ENCODE peak calls at places on chromosomes 3 and 15, in five cellular contexts. M, W, J, R and D are unnamed samples.

GRCh38 chr3:100335137-100335833 is 728 bp downstream of the NIT2 start:
- DNase-seq in R (peak), J (peak), W (no peak), M (peak), D (peak)

GRCh38 chr15:70762469-70763119 is 764 bp downstream of the UACA start:
- DNase-seq in W (peak), J (peak), R (peak), M (peak), D (no peak)

GRCh38 chr15:33971811-33972210 is 3.5 kb downstream of the CHRM5 start:
- DNase-seq in M (no peak), J (no peak), W (no peak), R (no peak), D (no peak)

GRCh38 chr3:188262913-188263683 is 109.1 kb downstream of the LPP start:
- DNase-seq in M (peak), J (peak), R (no peak), W (peak), D (no peak)

GRCh38 chr3:76965122-76965725 is 74.7 kb upstream of the ROBO2 start:
- DNase-seq in M (no peak), J (no peak), W (no peak), R (no peak), D (no peak)

GRCh38 chr3:72907851-72908620 is 20.2 kb downstream of the GXYLT2 start:
- DNase-seq in W (peak), J (peak), R (no peak), M (peak), D (no peak)

GRCh38 chr15:45402955-45403892 is 24.9 kb upstream of the GATM start:
- DNase-seq in R (peak), W (peak), J (peak), M (peak), D (peak)

GRCh38 chr3:32553459-32553858 is 17.2 kb downstream of the DYNC1LI1 start:
- DNase-seq in J (no peak), W (no peak), M (no peak), R (no peak), D (peak)

GRCh38 chr3:3798641-3799113 is 554 bp upstream of the LRRN1 start:
- DNase-seq in J (no peak), R (peak), W (peak), M (no peak), D (no peak)

GRCh38 chr15:100879461-100880138 is at the start of gene ALDH1A3:
- DNase-seq in J (peak), M (peak), R (peak), W (peak), D (peak)

GRCh38 chr3:78116874-78117273 is 1077.0 kb downstream of the ROBO2 start:
- DNase-seq in J (peak), W (peak), M (no peak), R (no peak), D (no peak)

GRCh38 chr3:124300416-124300815 is 308.5 kb upstream of the ROPN1 start:
- DNase-seq in M (no peak), R (no peak), J (no peak), W (no peak), D (no peak)

GRCh38 chr3:168162172-168162571 is 66.4 kb upstream of the GOLIM4 start:
- DNase-seq in J (peak), R (no peak), W (peak), M (no peak), D (no peak)

GRCh38 chr15:74144153-74144775 is 13.9 kb downstream of the ISLR2 start:
- DNase-seq in J (no peak), R (peak), M (peak), W (no peak), D (peak)

GRCh38 chr3:95437409-95437808 is 1374.5 kb downstream of the NSUN3 start:
- DNase-seq in M (no peak), R (no peak), J (no peak), W (no peak), D (no peak)

GRCh38 chr3:191531434-191531833 is 70.5 kb downstream of the PYDC2 start:
- DNase-seq in W (peak), R (no peak), J (no peak), M (no peak), D (no peak)

GRCh38 chr3:134466366-134466765 is 19.4 kb downstream of the ANAPC13 start:
- DNase-seq in R (no peak), W (no peak), M (no peak), J (no peak), D (no peak)

GRCh38 chr3:153856932-153857331 is 264.3 kb upstream of the ARHGEF26 start:
- DNase-seq in W (peak), R (no peak), M (no peak), J (peak), D (no peak)

GRCh38 chr15:41543521-41543870 is 561 bp downstream of the RPAP1 start:
- DNase-seq in R (no peak), J (no peak), W (no peak), M (no peak), D (no peak)

GRCh38 chr3:17765819-17766472 is 23.5 kb upstream of the TBC1D5 start:
- DNase-seq in M (no peak), W (no peak), R (no peak), J (no peak), D (peak)

GRCh38 chr15:42083605-42083908 is 10.8 kb downstream of the PLA2G4D start:
- DNase-seq in W (no peak), R (no peak), M (no peak), J (no peak), D (no peak)

GRCh38 chr15:62840518-62841268 is 201.9 kb upstream of the TPM1 start:
- DNase-seq in R (no peak), W (peak), M (no peak), J (no peak), D (no peak)

GRCh38 chr15:67908756-67909155 is 68.9 kb upstream of the RNU6-1 start:
- DNase-seq in R (no peak), W (no peak), M (no peak), J (no peak), D (no peak)

GRCh38 chr3:71972031-71972430 is 187.1 kb upstream of the PROK2 start:
- DNase-seq in M (no peak), J (no peak), W (no peak), R (no peak), D (no peak)

GRCh38 chr15:43441316-43441715 is 51.6 kb downstream of the TP53BP1 start:
- DNase-seq in W (peak), J (peak), R (no peak), M (peak), D (peak)

GRCh38 chr15:75688278-75688557 is 24.4 kb downstream of the CSPG4 start:
- DNase-seq in R (no peak), W (no peak), M (no peak), J (no peak), D (no peak)

GRCh38 chr15:75687486-75688277 is 25.0 kb downstream of the CSPG4 start:
- DNase-seq in R (no peak), J (no peak), M (no peak), W (no peak), D (no peak)

GRCh38 chr15:75682181-75683135 is 30.2 kb downstream of the CSPG4 start:
- DNase-seq in J (no peak), R (no peak), M (no peak), W (no peak), D (no peak)

GRCh38 chr15:75685195-75685594 is 27.5 kb downstream of the CSPG4 start:
- DNase-seq in W (no peak), J (no peak), M (peak), R (no peak), D (no peak)

DNA sequence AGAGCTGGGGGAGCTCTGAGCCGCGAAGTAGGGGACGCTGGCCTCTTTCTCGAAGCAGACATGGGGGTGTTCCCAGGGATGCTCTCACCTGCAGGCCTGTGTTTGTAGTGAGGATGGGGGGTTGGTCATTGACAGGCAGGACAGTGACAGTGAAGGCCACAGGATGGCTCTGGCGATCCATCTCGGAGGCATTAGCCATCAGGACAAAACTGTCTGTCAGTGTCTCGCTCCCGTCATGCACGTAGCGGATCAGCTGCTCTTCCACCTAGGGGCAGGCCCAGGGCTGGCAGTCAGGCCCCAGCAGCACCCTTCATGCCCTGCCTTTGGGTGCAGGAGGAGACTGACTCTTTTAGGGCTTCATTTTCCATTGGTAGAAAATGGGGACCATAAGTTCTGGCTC is 28.0 kb downstream of the CSPG4 start:
- DNase-seq in J (no peak), M (peak), R (no peak), W (no peak), D (no peak)
- TF ChIP-seq CTCF in J (no peak), M (no peak), R (no peak), W (no peak), D (no peak)

GRCh38 chr3:66236281-66236680 is 15.5 kb downstream of the SLC25A26 start:
- DNase-seq in M (peak), W (no peak), R (no peak), J (peak), D (no peak)
- TF ChIP-seq CTCF in M (no peak), W (no peak), R (no peak), J (peak), D (no peak)

DNA sequence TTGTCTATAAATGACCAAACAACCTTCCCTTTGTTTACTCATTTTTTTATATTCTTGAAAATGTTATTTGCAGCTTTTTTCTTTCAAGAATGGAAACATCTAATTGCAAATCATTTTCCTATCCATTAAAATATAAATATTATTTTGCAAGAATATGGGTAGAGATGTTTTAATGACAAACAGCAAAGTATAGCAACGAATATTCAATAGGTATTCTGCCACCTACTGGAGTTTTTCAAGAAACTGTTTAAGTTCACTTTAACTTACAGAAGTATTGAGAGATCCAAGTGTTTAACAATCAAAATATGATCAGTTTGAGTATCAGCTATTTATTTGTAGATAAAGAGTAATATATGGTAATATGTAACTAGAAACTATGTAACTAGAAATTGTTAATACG is 6.9 kb upstream of the EOGT start:
- DNase-seq in R (no peak), J (no peak), M (no peak), W (no peak), D (no peak)
- TF ChIP-seq CTCF in R (no peak), J (peak), M (peak), W (no peak), D (no peak)

GRCh38 chr3:195035345-195036202 is 235.4 kb downstream of the XXYLT1 start:
- DNase-seq in R (no peak), J (no peak), M (no peak), W (no peak), D (no peak)
- TF ChIP-seq CTCF in R (no peak), J (no peak), M (peak), W (no peak), D (peak)

DNA sequence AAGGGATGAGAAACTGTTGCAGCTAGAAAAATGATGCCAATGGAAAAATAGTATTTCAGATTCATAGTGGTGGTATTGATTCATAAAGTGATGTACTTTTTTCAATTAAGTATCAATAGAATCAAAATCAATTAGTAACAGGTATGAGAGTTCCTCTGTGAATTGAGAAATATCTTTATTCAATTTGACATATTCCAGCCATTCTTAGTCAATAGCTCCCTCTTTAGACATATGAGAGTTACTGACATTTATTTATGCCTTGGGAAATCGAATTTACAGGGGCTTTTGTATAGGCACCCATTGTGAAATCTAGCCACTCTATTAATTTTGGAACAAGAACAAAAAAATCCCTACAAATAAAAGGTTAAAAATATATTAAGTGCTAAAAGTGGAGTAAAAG is 386.9 kb upstream of the CNTN3 start:
- DNase-seq in W (no peak), M (peak), J (peak), R (no peak), D (no peak)
- TF ChIP-seq CTCF in W (no peak), M (no peak), J (no peak), R (no peak), D (no peak)

DNA sequence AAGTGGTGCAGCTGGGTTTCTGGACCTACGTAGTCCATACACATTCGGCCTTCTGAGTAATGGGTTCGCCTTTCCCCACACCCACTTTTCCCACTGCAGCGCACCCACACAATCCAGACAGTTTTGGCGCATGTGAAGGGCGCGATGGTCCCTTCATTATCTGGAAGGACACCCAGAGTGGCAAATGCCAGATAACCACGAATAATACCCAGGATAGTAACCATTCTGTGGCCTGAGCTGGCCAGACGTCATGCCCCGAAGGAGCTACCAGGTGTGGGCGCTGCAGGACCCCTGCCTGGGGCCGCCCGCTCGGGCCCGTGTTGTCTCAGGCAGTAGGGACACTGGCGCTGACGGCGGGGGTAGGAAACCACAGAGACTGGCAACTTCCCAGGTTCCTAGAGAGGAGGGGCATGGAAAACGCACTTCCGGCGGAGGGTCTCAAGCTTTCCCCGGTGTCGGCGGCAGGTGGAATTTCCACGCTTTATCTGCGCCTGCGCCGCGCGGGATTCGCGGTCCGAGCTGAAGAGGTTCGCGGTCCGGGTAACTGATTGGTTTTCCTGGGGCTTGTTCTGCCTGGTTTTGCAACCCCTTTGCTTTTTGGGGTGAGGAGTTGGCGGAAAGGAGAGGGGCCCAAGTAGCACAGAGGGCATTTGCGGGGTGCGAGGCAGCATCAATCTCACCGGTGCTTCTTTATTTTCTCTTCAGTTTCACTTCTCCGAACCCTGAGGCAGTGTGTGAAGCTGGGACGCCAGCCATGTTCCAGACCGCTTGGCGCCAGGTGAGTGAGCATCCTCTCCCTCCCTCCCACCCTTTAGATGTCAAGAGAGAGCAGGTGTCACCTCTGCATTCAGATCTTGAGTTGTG is at the start of gene ZNF620:
- DNase-seq in J (peak), W (peak), R (peak), M (peak), D (peak)
- TF ChIP-seq CTCF in J (peak), W (peak), R (no peak), M (no peak), D (peak)

DNA sequence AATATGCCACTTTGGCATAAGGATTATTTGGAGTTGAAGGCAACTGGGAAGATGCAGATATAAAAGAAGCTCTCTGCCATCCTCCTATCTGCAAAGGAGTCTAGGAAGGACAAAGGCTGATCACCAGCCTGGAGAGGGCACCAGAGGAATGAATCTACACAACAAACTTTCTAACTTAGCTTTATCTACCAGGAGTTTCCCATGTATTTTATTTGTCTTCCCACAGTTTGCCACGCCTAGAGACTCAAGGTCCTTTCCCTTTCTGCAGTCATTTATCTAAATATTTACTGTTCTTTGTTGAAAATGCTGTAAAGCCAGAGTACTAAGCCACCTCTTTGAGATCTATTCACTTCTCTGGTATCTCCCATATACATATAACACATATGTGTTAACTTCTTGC is 32.2 kb downstream of the GPR176 start:
- DNase-seq in J (peak), R (peak), M (peak), W (no peak), D (peak)
- TF ChIP-seq CTCF in J (peak), R (no peak), M (peak), W (no peak), D (peak)